ENCODE peak calls at places on chromosome 2, in nine cellular contexts. A, X, K, U, B, P, Q, V and T are unnamed samples.

GRCh38 chr2:16493788-16494187 is 171.8 kb downstream of the CYRIA start:
- DNase-seq in A (no peak), B (no peak), V (no peak), K (no peak), U (no peak), X (no peak), Q (no peak), P (no peak), T (no peak)

GRCh38 chr2:96856776-96857673 is 791 bp downstream of the ANKRD39 start:
- DNase-seq in K (no peak), A (no peak), V (peak), Q (no peak), P (peak), U (peak), B (no peak), X (peak), T (peak)

GRCh38 chr2:38187416-38188127 is 111.6 kb upstream of the CYP1B1 start:
- DNase-seq in A (no peak), V (no peak), Q (no peak), X (peak), U (no peak), B (peak), P (peak), K (no peak), T (no peak)

GRCh38 chr2:189037518-189037917 is 63.3 kb downstream of the COL3A1 start:
- DNase-seq in U (no peak), K (no peak), Q (no peak), B (no peak), X (peak), V (no peak), A (no peak), P (no peak), T (no peak)

GRCh38 chr2:159272166-159272565 is 14.3 kb downstream of the WDSUB1 start:
- DNase-seq in B (no peak), X (no peak), Q (no peak), P (no peak), K (no peak), U (no peak), A (no peak), V (no peak), T (peak)

GRCh38 chr2:136054856-136055255 is 63.1 kb downstream of the CXCR4 start:
- DNase-seq in U (no peak), P (no peak), A (no peak), K (no peak), Q (no peak), V (no peak), B (no peak), X (no peak), T (no peak)

GRCh38 chr2:147689510-147689909 is 155.3 kb upstream of the ACVR2A start:
- DNase-seq in X (no peak), A (no peak), P (no peak), U (peak), V (no peak), Q (peak), K (no peak), B (no peak), T (no peak)

GRCh38 chr2:20584637-20585321 is 66.1 kb downstream of the HS1BP3 start:
- DNase-seq in V (no peak), X (peak), P (peak), Q (no peak), B (peak), A (no peak), K (no peak), U (no peak), T (peak)

GRCh38 chr2:46034535-46034934 is 262.7 kb upstream of the EPAS1 start:
- DNase-seq in U (no peak), V (no peak), A (no peak), Q (no peak), P (no peak), X (no peak), B (no peak), K (no peak), T (no peak)

GRCh38 chr2:118185210-118186109 is 97.2 kb downstream of the INSIG2 start:
- DNase-seq in Q (peak), X (peak), P (peak), V (no peak), U (peak), K (peak), A (peak), B (peak), T (peak)

GRCh38 chr2:48187503-48187902 is 281.2 kb upstream of the FBXO11 start:
- DNase-seq in A (no peak), Q (no peak), P (no peak), X (no peak), V (no peak), K (no peak), U (no peak), B (no peak), T (peak)

GRCh38 chr2:235098736-235099494 is 147.1 kb downstream of the SH3BP4 start:
- DNase-seq in B (no peak), V (no peak), U (no peak), A (no peak), X (no peak), P (no peak), K (no peak), Q (no peak), T (peak)

GRCh38 chr2:177422271-177422670 is 29.7 kb downstream of the AGPS start:
- DNase-seq in V (no peak), K (no peak), U (no peak), A (no peak), X (no peak), Q (no peak), P (no peak), B (no peak), T (no peak)

GRCh38 chr2:219446101-219446504 is 11.5 kb downstream of the SPEG start:
- DNase-seq in A (no peak), K (no peak), B (peak), X (peak), P (no peak), V (no peak), U (no peak), Q (no peak), T (peak)

GRCh38 chr2:29841386-29842004 is 79.9 kb downstream of the ALK start:
- DNase-seq in K (peak), U (peak), V (no peak), A (no peak), P (no peak), X (no peak), B (no peak), Q (peak), T (peak)

GRCh38 chr2:111708478-111708877 is 175.5 kb downstream of the ANAPC1 start:
- DNase-seq in A (no peak), K (no peak), B (no peak), P (no peak), U (no peak), Q (no peak), X (no peak), V (no peak), T (no peak)

GRCh38 chr2:222033541-222033940 is 265.3 kb downstream of the PAX3 start:
- DNase-seq in P (no peak), X (peak), A (no peak), K (no peak), V (no peak), Q (no peak), B (no peak), U (no peak), T (no peak)